ENCODE peak calls at places on chromosomes 6 and 20, in four cellular contexts. One of them, this sample, is unnamed.

GRCh38 chr6:3471286-3471685 is 14.4 kb upstream of the SLC22A23 start:
- DNase-seq in fibroblast of lung: no peak
- DNase-seq in kidney glomerular epithelial cell: no peak
- DNase-seq in iPS-NIHi11: no peak
- DNase-seq in this sample: no peak

GRCh38 chr20:19930461-19930860 is 86.7 kb upstream of the NAA20 start:
- DNase-seq in fibroblast of lung: no peak
- DNase-seq in kidney glomerular epithelial cell: no peak
- DNase-seq in iPS-NIHi11: no peak
- DNase-seq in this sample: no peak

GRCh38 chr20:32980131-32980941 is 23.9 kb downstream of the SUN5 start:
- DNase-seq in fibroblast of lung: no peak
- DNase-seq in kidney glomerular epithelial cell: no peak
- DNase-seq in iPS-NIHi11: no peak
- DNase-seq in this sample: peak

GRCh38 chr6:21587925-21588811 is 5.4 kb upstream of the SOX4 start:
- DNase-seq in fibroblast of lung: peak
- DNase-seq in kidney glomerular epithelial cell: peak
- DNase-seq in iPS-NIHi11: peak
- DNase-seq in this sample: peak

GRCh38 chr6:158057213-158057987 is 75.7 kb downstream of the SYNJ2 start:
- DNase-seq in fibroblast of lung: peak
- DNase-seq in kidney glomerular epithelial cell: peak
- DNase-seq in iPS-NIHi11: no peak
- DNase-seq in this sample: peak

GRCh38 chr6:36312854-36313627 is 23.6 kb downstream of the BNIP5 start:
- DNase-seq in fibroblast of lung: no peak
- DNase-seq in kidney glomerular epithelial cell: no peak
- DNase-seq in iPS-NIHi11: no peak
- DNase-seq in this sample: no peak

GRCh38 chr20:47292581-47292980 is 63.9 kb downstream of the ZMYND8 start:
- DNase-seq in fibroblast of lung: no peak
- DNase-seq in kidney glomerular epithelial cell: no peak
- DNase-seq in iPS-NIHi11: no peak
- DNase-seq in this sample: no peak

GRCh38 chr6:41161851-41162552 is 914 bp downstream of the TREM2 start:
- DNase-seq in fibroblast of lung: no peak
- DNase-seq in kidney glomerular epithelial cell: no peak
- DNase-seq in iPS-NIHi11: no peak
- DNase-seq in this sample: no peak

GRCh38 chr6:164854526-164854925 is 454.9 kb downstream of the C6orf118 start:
- DNase-seq in fibroblast of lung: no peak
- DNase-seq in kidney glomerular epithelial cell: no peak
- DNase-seq in iPS-NIHi11: no peak
- DNase-seq in this sample: no peak

GRCh38 chr20:43722153-43722505 is 4.7 kb downstream of the GTSF1L start:
- DNase-seq in fibroblast of lung: no peak
- DNase-seq in kidney glomerular epithelial cell: no peak
- DNase-seq in iPS-NIHi11: no peak
- DNase-seq in this sample: no peak

GRCh38 chr6:37550436-37550835 is 50.7 kb upstream of the CCDC167 start:
- DNase-seq in fibroblast of lung: peak
- DNase-seq in kidney glomerular epithelial cell: peak
- DNase-seq in iPS-NIHi11: no peak
- DNase-seq in this sample: peak

GRCh38 chr6:126182650-126183311 is 157.1 kb upstream of the CENPW start:
- DNase-seq in fibroblast of lung: peak
- DNase-seq in kidney glomerular epithelial cell: peak
- DNase-seq in iPS-NIHi11: no peak
- DNase-seq in this sample: peak

GRCh38 chr6:95094751-95095150 is 482.6 kb upstream of the MANEA start:
- DNase-seq in fibroblast of lung: peak
- DNase-seq in kidney glomerular epithelial cell: peak
- DNase-seq in iPS-NIHi11: no peak
- DNase-seq in this sample: peak

GRCh38 chr6:41698350-41698781 is 37.0 kb downstream of the TFEB start:
- DNase-seq in fibroblast of lung: peak
- DNase-seq in kidney glomerular epithelial cell: peak
- DNase-seq in iPS-NIHi11: no peak
- DNase-seq in this sample: peak

GRCh38 chr6:139291813-139292619 is at the start of gene TXLNB:
- DNase-seq in fibroblast of lung: peak
- DNase-seq in kidney glomerular epithelial cell: peak
- DNase-seq in iPS-NIHi11: peak
- DNase-seq in this sample: peak

GRCh38 chr6:82144852-82145332 is 102.7 kb downstream of the IBTK start:
- DNase-seq in fibroblast of lung: peak
- DNase-seq in kidney glomerular epithelial cell: peak
- DNase-seq in iPS-NIHi11: peak
- DNase-seq in this sample: peak

GRCh38 chr20:50311308-50312001 is 120.8 kb downstream of the CEBPB start:
- DNase-seq in fibroblast of lung: no peak
- DNase-seq in kidney glomerular epithelial cell: no peak
- DNase-seq in iPS-NIHi11: no peak
- DNase-seq in this sample: no peak

GRCh38 chr6:56087421-56087820 is 160.0 kb downstream of the COL21A1 start:
- DNase-seq in fibroblast of lung: peak
- DNase-seq in kidney glomerular epithelial cell: peak
- DNase-seq in iPS-NIHi11: no peak
- DNase-seq in this sample: peak

GRCh38 chr20:37096415-37097039 is 730 bp upstream of the RBL1 start:
- DNase-seq in fibroblast of lung: no peak
- DNase-seq in kidney glomerular epithelial cell: no peak
- DNase-seq in iPS-NIHi11: no peak
- DNase-seq in this sample: no peak

GRCh38 chr20:46206025-46206424 is 87.9 kb downstream of the CD40 start:
- DNase-seq in fibroblast of lung: peak
- DNase-seq in kidney glomerular epithelial cell: no peak
- DNase-seq in iPS-NIHi11: no peak
- DNase-seq in this sample: peak

GRCh38 chr6:144279484-144280150 is 5.5 kb upstream of the UTRN start:
- DNase-seq in fibroblast of lung: no peak
- DNase-seq in kidney glomerular epithelial cell: no peak
- DNase-seq in iPS-NIHi11: peak
- DNase-seq in this sample: no peak

GRCh38 chr6:92354270-92354831 is 1065.0 kb downstream of the EPHA7 start:
- DNase-seq in fibroblast of lung: peak
- DNase-seq in kidney glomerular epithelial cell: no peak
- DNase-seq in iPS-NIHi11: no peak
- DNase-seq in this sample: peak

GRCh38 chr6:3363296-3364025 is 93.4 kb downstream of the SLC22A23 start:
- DNase-seq in fibroblast of lung: no peak
- DNase-seq in kidney glomerular epithelial cell: no peak
- DNase-seq in iPS-NIHi11: peak
- DNase-seq in this sample: no peak

GRCh38 chr6:116586276-116586675 is 15.0 kb downstream of the RWDD1 start:
- DNase-seq in fibroblast of lung: no peak
- DNase-seq in kidney glomerular epithelial cell: no peak
- DNase-seq in iPS-NIHi11: no peak
- DNase-seq in this sample: no peak